ENCODE peak calls at places on chromosomes 11 and 22, in eight cellular contexts. V, U, O, R, A, Y, L and B are unnamed samples.

GRCh38 chr11:2562181-2562581 is 117.4 kb downstream of the KCNQ1 start:
- DNase-seq in V (no peak), Y (no peak), R (no peak), U (peak), L (no peak), A (no peak), O (no peak), B (no peak)

GRCh38 chr11:71447791-71448256 is 369 bp downstream of the DHCR7 start:
- DNase-seq in A (no peak), Y (peak), L (peak), V (peak), O (no peak), U (peak), R (peak), B (peak)

GRCh38 chr22:22928666-22929380 is 41.2 kb downstream of the IGLL5 start:
- DNase-seq in U (no peak), L (peak), R (peak), V (peak), Y (peak), O (no peak), A (peak), B (peak)

GRCh38 chr22:35367331-35367886 is 13.5 kb upstream of the HMOX1 start:
- DNase-seq in L (no peak), O (no peak), A (no peak), Y (peak), V (no peak), R (no peak), U (no peak), B (no peak)

GRCh38 chr11:27427183-27427980 is 45.2 kb downstream of the LGR4 start:
- DNase-seq in L (peak), Y (no peak), O (no peak), A (no peak), U (no peak), R (peak), V (no peak), B (no peak)

GRCh38 chr11:70065318-70066135 is 12.6 kb upstream of the ANO1 start:
- DNase-seq in U (no peak), V (no peak), R (no peak), L (no peak), A (no peak), Y (peak), O (no peak), B (no peak)

GRCh38 chr11:117597083-117597482 is 199.9 kb downstream of the DSCAML1 start:
- DNase-seq in Y (peak), O (no peak), A (peak), L (peak), V (peak), U (no peak), R (peak), B (peak)

GRCh38 chr22:39432361-39432811 is 24.4 kb upstream of the MGAT3 start:
- DNase-seq in Y (no peak), O (no peak), A (no peak), L (no peak), V (no peak), R (no peak), U (no peak), B (no peak)

DNA sequence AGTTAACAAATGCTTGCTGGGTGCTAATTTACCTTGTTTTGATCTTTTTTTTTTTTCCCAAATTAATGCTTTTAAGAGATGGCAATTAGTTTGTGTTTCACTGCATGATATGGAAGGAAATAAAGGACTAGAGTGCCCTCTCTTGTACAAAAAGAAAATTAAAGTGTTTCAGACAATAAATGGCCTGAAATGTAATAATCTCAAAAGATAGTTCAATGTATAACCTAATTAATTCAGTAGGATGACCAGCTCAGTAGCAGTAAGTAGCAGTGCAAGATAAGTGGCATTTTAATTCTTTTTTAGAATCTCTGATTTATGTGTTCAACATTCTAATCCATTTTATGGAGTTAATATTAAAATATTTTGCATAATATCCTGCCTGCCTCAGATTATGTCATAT is 39.9 kb upstream of the MYO18B start:
- DNase-seq in Y (no peak), R (peak), V (no peak), U (no peak), A (no peak), L (peak), O (no peak), B (no peak)
- TF ChIP-seq CTCF in Y (peak), R (peak), V (peak), U (peak), A (no peak), L (peak), O (peak), B (no peak)

GRCh38 chr11:131217313-131218297 is 152.8 kb upstream of the NTM start:
- DNase-seq in U (no peak), L (peak), Y (no peak), R (peak), V (no peak), A (no peak), O (no peak), B (no peak)
- TF ChIP-seq CTCF in U (no peak), L (peak), Y (no peak), R (peak), V (no peak), A (no peak), O (peak), B (no peak)

DNA sequence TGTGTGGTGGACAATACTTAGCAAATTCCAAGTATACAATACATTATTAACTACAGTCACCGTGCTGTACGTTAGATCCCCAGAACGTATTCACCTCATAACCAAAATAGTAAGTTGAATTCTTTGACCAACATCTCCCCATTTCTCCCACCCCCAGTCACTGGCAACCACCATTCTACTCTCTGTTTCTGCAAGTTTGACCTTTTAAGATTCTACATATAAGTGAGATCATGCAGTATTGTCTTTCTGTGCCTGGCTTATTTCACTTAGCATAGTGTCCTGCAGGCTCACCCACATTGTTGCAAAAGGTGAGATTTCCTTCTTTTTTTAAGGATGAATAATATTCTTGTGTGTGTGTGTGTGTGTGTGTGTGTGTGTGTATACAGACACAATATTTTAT is 59.1 kb downstream of the IRAG1 start:
- DNase-seq in L (no peak), V (no peak), A (no peak), Y (no peak), R (no peak), O (no peak), U (no peak), B (no peak)
- TF ChIP-seq CTCF in L (no peak), V (no peak), A (no peak), Y (no peak), R (no peak), O (no peak), U (no peak), B (no peak)

DNA sequence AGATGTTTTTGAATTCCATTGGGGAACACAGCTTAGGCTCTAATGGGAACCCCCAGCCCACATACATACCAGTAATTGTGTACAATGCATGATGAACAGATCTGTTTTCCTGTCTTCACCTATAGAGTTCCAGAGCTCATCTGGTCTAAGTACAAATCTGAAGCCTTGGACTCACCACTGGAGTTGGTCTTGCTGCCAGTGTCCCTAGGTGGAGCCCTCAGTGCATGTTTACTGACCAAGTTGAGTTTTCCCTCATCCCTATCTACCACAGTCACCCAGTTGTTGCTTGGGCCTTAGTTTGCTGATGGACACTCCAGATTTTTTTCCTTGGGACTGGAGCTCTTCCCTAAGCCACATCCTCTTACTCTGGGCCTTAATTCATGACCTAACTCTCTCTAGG is 159.2 kb upstream of the DDI1 start:
- DNase-seq in Y (no peak), V (no peak), R (no peak), L (peak), U (no peak), A (no peak), O (no peak), B (no peak)
- TF ChIP-seq CTCF in Y (no peak), V (no peak), R (no peak), L (peak), U (peak), A (no peak), O (no peak), B (no peak)

DNA sequence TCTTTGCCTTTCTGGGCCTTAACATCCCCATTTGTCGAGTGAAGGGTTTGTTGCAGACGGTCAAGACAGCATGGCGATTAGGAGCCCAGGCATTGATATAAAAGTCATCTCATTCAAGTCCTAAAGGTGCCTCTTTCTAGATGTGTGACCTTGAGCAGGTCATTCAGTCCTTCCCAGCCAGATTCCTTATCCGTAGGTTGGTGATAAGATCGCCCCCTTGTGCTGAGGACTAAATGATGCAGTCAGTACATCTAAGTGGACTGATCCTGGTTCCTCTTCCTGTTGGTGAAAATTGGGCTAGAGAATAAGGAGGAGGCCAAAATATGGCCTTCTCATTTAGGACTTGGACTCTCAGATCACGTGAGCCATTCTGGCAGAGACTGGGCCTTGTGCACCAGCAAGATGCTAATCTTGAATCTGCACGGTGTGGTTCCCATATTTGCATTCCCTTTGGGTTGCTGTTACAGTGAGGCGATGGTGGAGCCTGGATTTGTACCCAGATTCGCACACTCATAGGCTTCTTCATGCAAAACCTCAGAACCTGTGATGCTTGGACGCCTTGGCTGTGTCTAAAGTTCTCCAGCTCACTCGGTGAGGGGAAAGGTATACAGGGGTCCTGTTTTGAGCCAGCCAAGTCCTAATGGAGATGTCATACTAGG is 156.8 kb downstream of the MYO18B start:
- DNase-seq in A (peak), O (no peak), L (no peak), Y (no peak), V (peak), R (no peak), U (no peak), B (no peak)
- TF ChIP-seq CTCF in A (peak), O (no peak), L (no peak), Y (no peak), V (no peak), R (no peak), U (peak), B (no peak)

GRCh38 chr11:32870676-32871075 is 21.9 kb upstream of the QSER1 start:
- DNase-seq in U (peak), L (no peak), A (no peak), V (peak), R (peak), Y (no peak), O (no peak), B (peak)
- TF ChIP-seq CTCF in U (peak), L (peak), A (no peak), V (no peak), R (peak), Y (no peak), O (no peak), B (peak)

GRCh38 chr11:83845797-83846196 is 559.6 kb upstream of the CCDC90B start:
- DNase-seq in R (no peak), U (no peak), V (no peak), A (no peak), Y (no peak), O (no peak), L (no peak), B (no peak)
- TF ChIP-seq CTCF in R (no peak), U (no peak), V (no peak), A (no peak), Y (no peak), O (no peak), L (no peak), B (no peak)

GRCh38 chr11:1548221-1549070 is 23.6 kb downstream of the DUSP8 start:
- DNase-seq in U (no peak), O (peak), R (peak), L (peak), V (no peak), Y (peak), A (peak), B (peak)

GRCh38 chr11:1546077-1546535 is 26.0 kb downstream of the DUSP8 start:
- DNase-seq in Y (peak), L (no peak), A (no peak), R (no peak), U (no peak), V (no peak), O (no peak), B (no peak)

GRCh38 chr11:1545432-1545831 is 26.6 kb downstream of the DUSP8 start:
- DNase-seq in L (no peak), A (no peak), V (no peak), O (no peak), Y (no peak), U (no peak), R (no peak), B (no peak)

GRCh38 chr11:1547467-1548098 is 24.5 kb downstream of the DUSP8 start:
- DNase-seq in V (no peak), O (no peak), Y (no peak), U (no peak), L (no peak), A (no peak), R (no peak), B (no peak)

GRCh38 chr11:1546536-1547466 is 25.3 kb downstream of the DUSP8 start:
- DNase-seq in L (no peak), V (peak), R (peak), O (no peak), U (peak), Y (peak), A (peak), B (peak)
- TF ChIP-seq CTCF in L (peak), V (peak), R (no peak), O (peak), U (peak), Y (peak), A (peak), B (peak)

GRCh38 chr22:28935713-28936112 is 52.3 kb downstream of the ZNRF3 start:
- DNase-seq in R (no peak), O (no peak), L (no peak), V (no peak), U (no peak), Y (no peak), A (no peak), B (no peak)
- TF ChIP-seq CTCF in R (peak), O (no peak), L (no peak), V (peak), U (peak), Y (no peak), A (peak), B (peak)

GRCh38 chr11:119266063-119266462 is 50.9 kb downstream of the MCAM start:
- DNase-seq in O (no peak), L (no peak), U (no peak), Y (no peak), R (no peak), A (no peak), V (no peak), B (no peak)
- TF ChIP-seq CTCF in O (no peak), L (no peak), U (no peak), Y (no peak), R (no peak), A (no peak), V (no peak), B (no peak)